ENCODE peak calls at places on chromosomes 1 and 21, in eight cellular contexts. Z, X, T, W, J, V, D and M are unnamed samples.

GRCh38 chr1:40476924-40477679 is at the start of gene ZFP69:
- DNase-seq in W (peak; percentile 92), J (peak; percentile 89), Z (peak; percentile 69), V (peak; percentile 91), X (peak; percentile 12), T (peak; percentile 6), D (peak; percentile 5), M (peak; percentile 71)

GRCh38 chr1:241443561-241443960 is 76.0 kb downstream of the FH start:
- DNase-seq in D (no peak), Z (no peak), X (no peak), W (no peak), J (no peak), V (no peak), T (no peak), M (no peak)

GRCh38 chr1:97365026-97365425 is 555.8 kb downstream of the DPYD start:
- DNase-seq in V (no peak), T (no peak), X (no peak), W (no peak), Z (no peak), J (no peak), D (no peak), M (no peak)

GRCh38 chr1:12109901-12110300 is 46.8 kb downstream of the TNFRSF8 start:
- DNase-seq in D (no peak), T (no peak), W (no peak), X (no peak), V (no peak), Z (no peak), J (no peak), M (no peak)

GRCh38 chr1:154736840-154737239 is 128.9 kb upstream of the ADAR start:
- DNase-seq in Z (no peak), J (no peak), X (no peak), D (no peak), T (no peak), V (no peak), W (no peak), M (peak; percentile 63)

GRCh38 chr1:84505167-84506001 is 802 bp upstream of the SPATA1 start:
- DNase-seq in Z (no peak), J (peak; percentile 67), T (no peak), V (no peak), W (peak; percentile 78), D (peak; percentile 46), X (no peak), M (no peak)

GRCh38 chr21:44991538-44992483 is 52.0 kb downstream of the SLX9 start:
- DNase-seq in T (no peak), D (no peak), W (no peak), J (no peak), Z (no peak), X (no peak), V (peak; percentile 69), M (no peak)

GRCh38 chr1:205630651-205631009 is 1.2 kb downstream of the ELK4 start:
- DNase-seq in V (no peak), X (no peak), D (no peak), T (no peak), J (no peak), W (no peak), Z (no peak), M (no peak)

GRCh38 chr1:87757700-87758099 is 429.0 kb downstream of the LMO4 start:
- DNase-seq in V (peak; percentile 82), W (no peak), X (no peak), Z (no peak), T (no peak), D (no peak), J (no peak), M (no peak)

GRCh38 chr1:41097105-41097504 is 75.6 kb upstream of the SLFNL1 start:
- DNase-seq in D (no peak), Z (no peak), X (no peak), V (no peak), W (no peak), T (no peak), J (no peak), M (no peak)

GRCh38 chr1:203017061-203017460 is 9.2 kb upstream of the PPFIA4 start:
- DNase-seq in D (no peak), Z (no peak), V (no peak), T (no peak), W (no peak), J (no peak), X (no peak), M (no peak)

GRCh38 chr1:112703706-112704105 is 3.2 kb downstream of the RHOC start:
- DNase-seq in W (no peak), D (no peak), T (no peak), J (no peak), V (peak; percentile 21), X (no peak), Z (no peak), M (no peak)

GRCh38 chr1:25192154-25192553 is 40.1 kb downstream of the SYF2 start:
- DNase-seq in V (no peak), Z (no peak), X (no peak), J (no peak), W (no peak), D (no peak), T (no peak), M (no peak)